ENCODE peak calls at places on chromosome 7, in ten cellular contexts. M is GM10248; N is CD4-positive, CD25-positive, alpha-beta regulatory T cell; I is skeletal muscle cell; Z is heart right ventricle; J is A549; B is hypothalamus; V is stimulated activated CD4-positive, alpha-beta T cell treated with anti-CD3 and anti-CD28 coated beads, Interleukin-2, amount 100 ng/mL, for 24 hours; O is AG08395; E is OCI-LY7. T is an unnamed sample.

GRCh38 chr7:158778476-158778875 is 50.8 kb downstream of the ESYT2 start:
- DNase-seq in M (no peak), N (no peak), I (no peak), Z (no peak), J (no peak), B (no peak), V (no peak), O (peak; percentile 83), E (no peak), T (no peak)

GRCh38 chr7:102891693-102892261 is 21.0 kb upstream of the LRRC17 start:
- DNase-seq in M (no peak), N (no peak), I (peak; percentile 78), Z (peak; percentile 35), J (peak; percentile 36), B (peak; percentile 6), V (no peak), O (peak; percentile 88), E (no peak), T (peak; percentile 56)

GRCh38 chr7:35003679-35004278 is 33.5 kb downstream of the DPY19L1 start:
- DNase-seq in M (no peak), N (no peak), I (peak; percentile 89), Z (peak; percentile 23), J (peak; percentile 99), B (no peak), V (no peak), O (peak; percentile 24), E (no peak), T (no peak)

GRCh38 chr7:26189000-26189539 is 11.5 kb downstream of the HNRNPA2B1 start:
- DNase-seq in M (no peak), N (no peak), I (no peak), Z (no peak), J (no peak), B (no peak), V (no peak), O (no peak), E (no peak), T (no peak)

GRCh38 chr7:122902751-122903495 is 16.7 kb upstream of the CADPS2 start:
- DNase-seq in M (no peak), N (no peak), I (no peak), Z (no peak), J (peak; percentile 32), B (no peak), V (no peak), O (no peak), E (no peak), T (no peak)

GRCh38 chr7:75757860-75758259 is 14.2 kb downstream of the CCL26 start:
- DNase-seq in M (no peak), N (no peak), I (no peak), Z (no peak), J (no peak), B (no peak), V (no peak), O (no peak), E (no peak), T (no peak)

GRCh38 chr7:27991006-27991528 is 189.5 kb downstream of the JAZF1 start:
- DNase-seq in M (no peak), N (no peak), I (no peak), Z (no peak), J (no peak), B (no peak), V (no peak), O (no peak), E (no peak), T (no peak)

GRCh38 chr7:30351724-30352123 is 67.3 kb downstream of the ZNRF2 start:
- DNase-seq in M (no peak), N (no peak), I (no peak), Z (no peak), J (no peak), B (no peak), V (no peak), O (no peak), E (no peak), T (no peak)

GRCh38 chr7:95411666-95412065 is 15.5 kb upstream of the PON3 start:
- DNase-seq in M (no peak), N (no peak), I (no peak), Z (no peak), J (no peak), B (no peak), V (no peak), O (no peak), E (no peak), T (no peak)

GRCh38 chr7:2792240-2792639 is 51.9 kb downstream of the GNA12 start:
- DNase-seq in M (no peak), N (no peak), I (no peak), Z (no peak), J (no peak), B (no peak), V (no peak), O (no peak), E (no peak), T (no peak)

GRCh38 chr7:121447191-121447920 is 51.2 kb upstream of the FAM3C start:
- DNase-seq in M (no peak), N (no peak), I (no peak), Z (peak; percentile 58), J (no peak), B (no peak), V (no peak), O (peak; percentile 46), E (no peak), T (peak; percentile 69)

GRCh38 chr7:14761506-14762296 is 140.8 kb downstream of the DGKB start:
- DNase-seq in M (no peak), N (no peak), I (peak; percentile 74), Z (peak; percentile 83), J (no peak), B (peak; percentile 37), V (no peak), O (peak; percentile 72), E (no peak), T (peak; percentile 34)

GRCh38 chr7:107319724-107320228 is 150.1 kb upstream of the GPR22 start:
- DNase-seq in M (no peak), N (no peak), I (no peak), Z (no peak), J (no peak), B (no peak), V (no peak), O (no peak), E (no peak), T (no peak)

GRCh38 chr7:75650671-75651070 is 88.1 kb downstream of the HIP1 start:
- DNase-seq in M (no peak), N (no peak), I (no peak), Z (peak; percentile 61), J (no peak), B (no peak), V (no peak), O (no peak), E (no peak), T (peak; percentile 85)

GRCh38 chr7:106457678-106458077 is 172.9 kb upstream of the NAMPT start:
- DNase-seq in M (no peak), N (no peak), I (no peak), Z (no peak), J (no peak), B (no peak), V (no peak), O (no peak), E (no peak), T (no peak)

GRCh38 chr7:141700848-141701371 is 1.1 kb downstream of the DENND11 start:
- DNase-seq in M (no peak), N (peak; percentile 11), I (no peak), Z (peak; percentile 14), J (no peak), B (no peak), V (peak; percentile 8), O (peak; percentile 18), E (peak; percentile 3), T (peak; percentile 19)

GRCh38 chr7:73437699-73438416 is 4.3 kb downstream of the FZD9 start:
- DNase-seq in M (no peak), N (no peak), I (no peak), Z (no peak), J (no peak), B (no peak), V (no peak), O (no peak), E (no peak), T (no peak)

GRCh38 chr7:69517985-69518731 is 80.1 kb upstream of the AUTS2 start:
- DNase-seq in M (no peak), N (no peak), I (no peak), Z (no peak), J (no peak), B (peak; percentile 31), V (no peak), O (peak; percentile 44), E (no peak), T (no peak)

GRCh38 chr7:36138209-36138608 is 14.8 kb upstream of the EEPD1 start:
- DNase-seq in M (no peak), N (no peak), I (no peak), Z (no peak), J (no peak), B (no peak), V (no peak), O (no peak), E (no peak), T (no peak)

GRCh38 chr7:50125766-50126165 is 32.7 kb upstream of the ZPBP start:
- DNase-seq in M (no peak), N (no peak), I (no peak), Z (no peak), J (no peak), B (no peak), V (no peak), O (no peak), E (no peak), T (no peak)

GRCh38 chr7:142554555-142555532 is 194.4 kb upstream of the PRSS1 start:
- DNase-seq in M (no peak), N (no peak), I (no peak), Z (no peak), J (no peak), B (no peak), V (no peak), O (no peak), E (no peak), T (no peak)

GRCh38 chr7:71753959-71754652 is 622.2 kb downstream of the GALNT17 start:
- DNase-seq in M (no peak), N (no peak), I (no peak), Z (no peak), J (no peak), B (no peak), V (no peak), O (no peak), E (no peak), T (no peak)